ENCODE peak calls at places on chromosome 3, in six cellular contexts. One of them, this sample, is unnamed.

GRCh38 chr3:133828576-133829309 is 23.1 kb downstream of the SRPRB start:
- DNase-seq in SK-N-SH: no peak
- DNase-seq in HepG2: no peak
- DNase-seq in K562: peak; percentile 79
- DNase-seq in GM12878: no peak
- DNase-seq in H1: no peak
- DNase-seq in this sample: no peak

GRCh38 chr3:63961891-63962290 is 49.7 kb upstream of the SCAANT1 start:
- DNase-seq in K562: peak; percentile 52
- DNase-seq in H1: no peak
- DNase-seq in GM12878: no peak
- DNase-seq in HepG2: peak; percentile 52
- DNase-seq in SK-N-SH: peak; percentile 39
- DNase-seq in this sample: no peak

GRCh38 chr3:113249111-113249510 is 37.8 kb downstream of the BOC start:
- DNase-seq in H1: no peak
- DNase-seq in HepG2: no peak
- DNase-seq in K562: no peak
- DNase-seq in GM12878: no peak
- DNase-seq in SK-N-SH: peak; percentile 60
- DNase-seq in this sample: no peak

GRCh38 chr3:117920240-117920923 is 1114.3 kb downstream of the IGSF11 start:
- DNase-seq in K562: no peak
- DNase-seq in GM12878: no peak
- DNase-seq in H1: no peak
- DNase-seq in HepG2: no peak
- DNase-seq in SK-N-SH: no peak
- DNase-seq in this sample: no peak

GRCh38 chr3:195802795-195803194 is 8.9 kb downstream of the MUC4 start:
- DNase-seq in GM12878: no peak
- DNase-seq in H1: no peak
- DNase-seq in K562: no peak
- DNase-seq in SK-N-SH: no peak
- DNase-seq in HepG2: no peak
- DNase-seq in this sample: no peak

GRCh38 chr3:147651107-147651506 is 241.9 kb downstream of the ZIC1 start:
- DNase-seq in SK-N-SH: no peak
- DNase-seq in HepG2: no peak
- DNase-seq in H1: no peak
- DNase-seq in GM12878: no peak
- DNase-seq in K562: no peak
- DNase-seq in this sample: no peak

GRCh38 chr3:183262979-183263378 is 9.9 kb downstream of the B3GNT5 start:
- DNase-seq in HepG2: no peak
- DNase-seq in H1: no peak
- DNase-seq in K562: no peak
- DNase-seq in SK-N-SH: no peak
- DNase-seq in GM12878: no peak
- DNase-seq in this sample: no peak

GRCh38 chr3:156705761-156706631 is 31.6 kb downstream of the TIPARP start:
- DNase-seq in SK-N-SH: no peak
- DNase-seq in GM12878: no peak
- DNase-seq in K562: no peak
- DNase-seq in H1: no peak
- DNase-seq in HepG2: peak; percentile 16
- DNase-seq in this sample: no peak

GRCh38 chr3:184541886-184542562 is 19.6 kb upstream of the EPHB3 start:
- DNase-seq in K562: no peak
- DNase-seq in SK-N-SH: no peak
- DNase-seq in HepG2: no peak
- DNase-seq in GM12878: no peak
- DNase-seq in H1: no peak
- DNase-seq in this sample: no peak

GRCh38 chr3:186599142-186599784 is 13.6 kb upstream of the AHSG start:
- DNase-seq in HepG2: peak; percentile 90
- DNase-seq in K562: no peak
- DNase-seq in SK-N-SH: no peak
- DNase-seq in GM12878: no peak
- DNase-seq in H1: no peak
- DNase-seq in this sample: no peak

GRCh38 chr3:197522183-197522715 is 33.5 kb downstream of the BDH1 start:
- DNase-seq in K562: no peak
- DNase-seq in GM12878: no peak
- DNase-seq in H1: no peak
- DNase-seq in SK-N-SH: no peak
- DNase-seq in HepG2: no peak
- DNase-seq in this sample: no peak

GRCh38 chr3:149527531-149528343 is 53.2 kb downstream of the TM4SF4 start:
- DNase-seq in H1: no peak
- DNase-seq in GM12878: no peak
- DNase-seq in K562: no peak
- DNase-seq in HepG2: no peak
- DNase-seq in SK-N-SH: no peak
- DNase-seq in this sample: no peak

GRCh38 chr3:42831321-42831713 is 22.1 kb downstream of the ACKR2 start:
- DNase-seq in H1: peak; percentile 78
- DNase-seq in GM12878: no peak
- DNase-seq in HepG2: peak; percentile 73
- DNase-seq in K562: peak; percentile 74
- DNase-seq in SK-N-SH: peak; percentile 57
- DNase-seq in this sample: no peak

GRCh38 chr3:24141548-24141947 is 196.5 kb downstream of the NR1D2 start:
- DNase-seq in HepG2: no peak
- DNase-seq in H1: no peak
- DNase-seq in SK-N-SH: no peak
- DNase-seq in K562: no peak
- DNase-seq in GM12878: no peak
- DNase-seq in this sample: no peak

GRCh38 chr3:138434276-138434874 is at the start of gene ESYT3:
- DNase-seq in GM12878: no peak
- DNase-seq in K562: no peak
- DNase-seq in SK-N-SH: peak; percentile 83
- DNase-seq in H1: peak; percentile 34
- DNase-seq in HepG2: peak; percentile 73
- DNase-seq in this sample: peak; percentile 48

GRCh38 chr3:144989756-144990155 is 1018.1 kb downstream of the DIPK2A start:
- DNase-seq in HepG2: no peak
- DNase-seq in K562: no peak
- DNase-seq in GM12878: no peak
- DNase-seq in SK-N-SH: no peak
- DNase-seq in H1: no peak
- DNase-seq in this sample: no peak

GRCh38 chr3:43061101-43061895 is 44.6 kb downstream of the POMGNT2 start:
- DNase-seq in SK-N-SH: peak; percentile 36
- DNase-seq in K562: no peak
- DNase-seq in H1: no peak
- DNase-seq in GM12878: no peak
- DNase-seq in HepG2: no peak
- DNase-seq in this sample: no peak

GRCh38 chr3:137768021-137768360 is 3.9 kb downstream of the SOX14 start:
- DNase-seq in H1: no peak
- DNase-seq in HepG2: no peak
- DNase-seq in K562: no peak
- DNase-seq in GM12878: no peak
- DNase-seq in SK-N-SH: peak; percentile 29
- DNase-seq in this sample: no peak

GRCh38 chr3:48157950-48158376 is 30.3 kb downstream of the CDC25A start:
- DNase-seq in H1: peak; percentile 43
- DNase-seq in HepG2: peak; percentile 47
- DNase-seq in K562: peak; percentile 80
- DNase-seq in SK-N-SH: peak; percentile 52
- DNase-seq in GM12878: no peak
- DNase-seq in this sample: no peak

GRCh38 chr3:29430558-29430971 is 149.7 kb downstream of the RBMS3 start:
- DNase-seq in HepG2: no peak
- DNase-seq in GM12878: no peak
- DNase-seq in SK-N-SH: peak; percentile 30
- DNase-seq in H1: no peak
- DNase-seq in K562: no peak
- DNase-seq in this sample: no peak

GRCh38 chr3:177035678-177036077 is 161.6 kb downstream of the TBL1XR1 start:
- DNase-seq in HepG2: no peak
- DNase-seq in SK-N-SH: no peak
- DNase-seq in K562: no peak
- DNase-seq in GM12878: no peak
- DNase-seq in H1: no peak
- DNase-seq in this sample: no peak

GRCh38 chr3:48194446-48195071 is 6.3 kb upstream of the CDC25A start:
- DNase-seq in GM12878: peak; percentile 23
- DNase-seq in K562: peak; percentile 53
- DNase-seq in SK-N-SH: peak; percentile 82
- DNase-seq in H1: peak; percentile 23
- DNase-seq in HepG2: peak; percentile 68
- DNase-seq in this sample: no peak

GRCh38 chr3:113649169-113649833 is 47.1 kb downstream of the USF3 start:
- DNase-seq in K562: no peak
- DNase-seq in HepG2: no peak
- DNase-seq in GM12878: no peak
- DNase-seq in H1: no peak
- DNase-seq in SK-N-SH: no peak
- DNase-seq in this sample: no peak

GRCh38 chr3:186258968-186259367 is 103.1 kb downstream of the DGKG start:
- DNase-seq in HepG2: no peak
- DNase-seq in SK-N-SH: peak; percentile 68
- DNase-seq in GM12878: no peak
- DNase-seq in K562: no peak
- DNase-seq in H1: no peak
- DNase-seq in this sample: no peak

GRCh38 chr3:128426128-128426921 is 40.4 kb downstream of the DNAJB8 start:
- DNase-seq in H1: no peak
- DNase-seq in SK-N-SH: peak; percentile 95
- DNase-seq in HepG2: peak; percentile 35
- DNase-seq in K562: peak; percentile 84
- DNase-seq in GM12878: no peak
- DNase-seq in this sample: peak; percentile 99

GRCh38 chr3:44918581-44918980 is 44.2 kb downstream of the TGM4 start:
- DNase-seq in GM12878: no peak
- DNase-seq in HepG2: no peak
- DNase-seq in H1: no peak
- DNase-seq in K562: no peak
- DNase-seq in SK-N-SH: no peak
- DNase-seq in this sample: no peak

GRCh38 chr3:44923634-44924033 is 49.2 kb downstream of the TGM4 start:
- DNase-seq in H1: no peak
- DNase-seq in SK-N-SH: no peak
- DNase-seq in K562: no peak
- DNase-seq in GM12878: no peak
- DNase-seq in HepG2: no peak
- DNase-seq in this sample: no peak

GRCh38 chr3:44915702-44916438 is 41.5 kb downstream of the TGM4 start:
- DNase-seq in K562: peak; percentile 49
- DNase-seq in H1: no peak
- DNase-seq in HepG2: peak; percentile 20
- DNase-seq in GM12878: no peak
- DNase-seq in SK-N-SH: peak; percentile 35
- DNase-seq in this sample: no peak

GRCh38 chr3:44918087-44918486 is 43.7 kb downstream of the TGM4 start:
- DNase-seq in K562: no peak
- DNase-seq in SK-N-SH: no peak
- DNase-seq in GM12878: no peak
- DNase-seq in HepG2: no peak
- DNase-seq in H1: no peak
- DNase-seq in this sample: no peak

DNA sequence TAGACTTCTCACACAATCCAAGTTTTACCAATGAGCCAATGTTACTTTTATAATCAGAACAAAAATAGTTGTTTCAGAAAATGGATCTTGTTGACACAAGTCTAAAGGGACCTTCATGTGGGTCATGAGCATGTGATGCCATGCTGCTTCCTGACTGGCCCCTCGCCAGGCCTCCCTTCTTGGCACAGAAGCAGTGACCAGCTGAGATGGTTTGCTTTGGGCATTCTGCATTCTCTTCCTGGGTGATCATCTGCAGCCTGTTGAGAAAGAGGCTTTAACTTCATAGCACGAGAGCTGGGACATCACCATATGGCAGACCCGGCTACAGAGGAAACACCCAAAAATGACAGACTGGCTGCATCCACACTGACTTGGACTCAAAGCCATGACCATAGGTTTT is 45.7 kb downstream of the TGM4 start:
- DNase-seq in K562: no peak
- DNase-seq in GM12878: no peak
- DNase-seq in H1: no peak
- DNase-seq in SK-N-SH: no peak
- DNase-seq in HepG2: no peak
- DNase-seq in this sample: no peak
- TF ChIP-seq TAF1 in K562: no peak
- TF ChIP-seq TAF1 in GM12878: no peak
- TF ChIP-seq TAF1 in H1: no peak
- TF ChIP-seq TAF1 in SK-N-SH: no peak
- TF ChIP-seq TAF1 in HepG2: no peak
- TF ChIP-seq TAF1 in this sample: no peak

DNA sequence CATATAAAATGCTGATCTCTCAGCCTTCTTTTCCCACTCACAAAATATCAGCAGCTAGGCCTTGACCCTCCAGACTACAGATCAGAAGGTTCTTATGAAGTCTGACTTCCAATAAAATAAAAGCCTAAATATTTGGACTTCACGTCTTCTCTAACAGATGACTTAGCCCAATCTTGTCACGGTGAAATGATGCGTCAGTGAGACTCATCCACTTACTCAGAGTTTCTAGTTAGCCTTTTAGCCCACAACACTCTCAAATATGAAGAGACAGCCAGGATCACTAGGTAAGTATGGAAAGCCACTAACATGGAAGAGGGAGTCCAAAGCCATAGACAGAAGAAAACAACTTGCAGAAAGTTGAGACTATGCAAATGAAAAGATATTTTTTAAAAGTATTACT is 601.2 kb downstream of the PYDC2 start:
- DNase-seq in K562: no peak
- DNase-seq in H1: no peak
- DNase-seq in GM12878: no peak
- DNase-seq in SK-N-SH: no peak
- DNase-seq in HepG2: no peak
- DNase-seq in this sample: no peak
- TF ChIP-seq TAF1 in K562: no peak
- TF ChIP-seq TAF1 in H1: no peak
- TF ChIP-seq TAF1 in GM12878: no peak
- TF ChIP-seq TAF1 in SK-N-SH: no peak
- TF ChIP-seq TAF1 in HepG2: no peak
- TF ChIP-seq TAF1 in this sample: no peak

DNA sequence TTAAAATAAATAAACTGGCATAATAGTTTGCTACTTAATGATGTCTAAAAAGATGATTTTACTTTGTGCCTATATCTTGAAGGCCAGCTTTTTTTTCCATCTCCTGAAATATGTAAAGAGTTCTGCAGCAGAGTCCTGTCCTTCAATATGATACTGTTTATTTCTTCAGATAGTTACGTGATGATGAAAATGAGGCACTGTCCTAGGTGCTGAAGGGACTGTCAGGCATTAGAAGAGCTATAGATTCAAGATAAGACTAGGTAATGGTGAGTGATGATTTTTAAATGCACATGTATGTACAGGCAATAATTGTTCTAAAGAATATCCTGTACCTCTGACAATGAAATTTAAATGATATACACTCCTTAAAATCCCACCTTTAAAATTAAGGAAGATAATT is 326.9 kb upstream of the DNAJC19 start:
- DNase-seq in K562: no peak
- DNase-seq in H1: no peak
- DNase-seq in HepG2: no peak
- DNase-seq in SK-N-SH: no peak
- DNase-seq in GM12878: no peak
- DNase-seq in this sample: no peak
- TF ChIP-seq TAF1 in K562: no peak
- TF ChIP-seq TAF1 in H1: no peak
- TF ChIP-seq TAF1 in HepG2: no peak
- TF ChIP-seq TAF1 in SK-N-SH: no peak
- TF ChIP-seq TAF1 in GM12878: no peak
- TF ChIP-seq TAF1 in this sample: no peak

GRCh38 chr3:142098974-142099373 is 50.4 kb downstream of the TFDP2 start:
- DNase-seq in GM12878: no peak
- DNase-seq in K562: peak; percentile 16
- DNase-seq in HepG2: no peak
- DNase-seq in SK-N-SH: no peak
- DNase-seq in H1: no peak
- DNase-seq in this sample: no peak
- TF ChIP-seq TAF1 in GM12878: no peak
- TF ChIP-seq TAF1 in K562: no peak
- TF ChIP-seq TAF1 in HepG2: no peak
- TF ChIP-seq TAF1 in SK-N-SH: no peak
- TF ChIP-seq TAF1 in H1: no peak
- TF ChIP-seq TAF1 in this sample: no peak

This sample was measured in GM12891.